ENCODE peak calls at places on chromosomes 6 and 20, in five cellular contexts. One of them, this sample, is unnamed.

GRCh38 chr6:116847234-116847633 is 18.4 kb upstream of the GPRC6A start:
- DNase-seq in AG04450: no peak
- DNase-seq in A549: peak
- DNase-seq in spleen: no peak
- DNase-seq in tibial nerve: no peak
- DNase-seq in this sample: no peak

GRCh38 chr20:48983423-48984400 is 62.2 kb downstream of the ARFGEF2 start:
- DNase-seq in spleen: no peak
- DNase-seq in A549: peak
- DNase-seq in AG04450: peak
- DNase-seq in tibial nerve: no peak
- DNase-seq in this sample: no peak

GRCh38 chr6:67676892-67677291 is 958.2 kb upstream of the ADGRB3 start:
- DNase-seq in A549: no peak
- DNase-seq in tibial nerve: no peak
- DNase-seq in spleen: no peak
- DNase-seq in AG04450: no peak
- DNase-seq in this sample: no peak

GRCh38 chr6:30740540-30740870 is 2.0 kb downstream of the FLOT1 start:
- DNase-seq in spleen: no peak
- DNase-seq in A549: no peak
- DNase-seq in tibial nerve: no peak
- DNase-seq in AG04450: no peak
- DNase-seq in this sample: no peak

GRCh38 chr6:90536516-90536915 is 50.4 kb downstream of the MAP3K7 start:
- DNase-seq in spleen: no peak
- DNase-seq in tibial nerve: no peak
- DNase-seq in AG04450: no peak
- DNase-seq in A549: no peak
- DNase-seq in this sample: no peak

GRCh38 chr6:27720607-27721580 is 191.3 kb downstream of the OR2B2 start:
- DNase-seq in tibial nerve: no peak
- DNase-seq in spleen: no peak
- DNase-seq in AG04450: no peak
- DNase-seq in A549: peak
- DNase-seq in this sample: no peak

GRCh38 chr6:71294121-71294523 is 5.5 kb downstream of the OGFRL1 start:
- DNase-seq in A549: no peak
- DNase-seq in AG04450: peak
- DNase-seq in tibial nerve: no peak
- DNase-seq in spleen: no peak
- DNase-seq in this sample: no peak

GRCh38 chr20:25750765-25751696 is 54.4 kb upstream of the ZNF337 start:
- DNase-seq in tibial nerve: peak
- DNase-seq in AG04450: no peak
- DNase-seq in A549: peak
- DNase-seq in spleen: peak
- DNase-seq in this sample: peak

GRCh38 chr6:1612902-1613301 is 3.2 kb downstream of the FOXC1 start:
- DNase-seq in A549: no peak
- DNase-seq in AG04450: no peak
- DNase-seq in spleen: no peak
- DNase-seq in tibial nerve: peak
- DNase-seq in this sample: no peak

GRCh38 chr20:57977141-57977540 is 251.3 kb downstream of the ANKRD60 start:
- DNase-seq in spleen: no peak
- DNase-seq in tibial nerve: no peak
- DNase-seq in AG04450: no peak
- DNase-seq in A549: no peak
- DNase-seq in this sample: no peak
- H3K27ac ChIP-seq in spleen: no peak
- H3K27ac ChIP-seq in tibial nerve: no peak
- H3K27ac ChIP-seq in AG04450: no peak
- H3K27ac ChIP-seq in A549: peak
- H3K27ac ChIP-seq in this sample: no peak

GRCh38 chr20:34111057-34111711 is 859 bp downstream of the EIF2S2 start:
- DNase-seq in spleen: peak
- DNase-seq in tibial nerve: no peak
- DNase-seq in AG04450: no peak
- DNase-seq in A549: no peak
- DNase-seq in this sample: no peak
- H3K27ac ChIP-seq in spleen: peak
- H3K27ac ChIP-seq in tibial nerve: peak
- H3K27ac ChIP-seq in AG04450: peak
- H3K27ac ChIP-seq in A549: peak
- H3K27ac ChIP-seq in this sample: peak

DNA sequence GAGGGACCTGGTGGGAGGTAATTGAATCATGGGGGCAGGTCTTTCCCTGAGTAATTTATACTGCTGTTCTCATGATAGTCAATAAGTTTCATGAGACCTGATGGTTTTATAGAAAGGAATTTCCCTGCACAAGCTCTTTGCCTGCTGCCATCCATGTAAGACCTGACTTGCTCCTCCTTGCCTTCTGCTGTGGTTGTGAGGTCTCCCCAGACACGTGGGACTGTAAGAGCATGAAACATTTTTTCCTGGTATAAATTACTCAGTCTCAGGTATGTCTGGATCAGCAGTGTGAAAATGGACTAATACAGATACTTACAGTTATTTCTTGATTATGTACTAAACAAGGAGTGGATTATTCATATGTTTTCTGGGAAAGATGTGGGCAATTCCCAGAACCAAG is 1.9 kb upstream of the TRIM38 start:
- DNase-seq in AG04450: no peak
- DNase-seq in spleen: no peak
- DNase-seq in A549: no peak
- DNase-seq in tibial nerve: no peak
- DNase-seq in this sample: no peak
- H3K27ac ChIP-seq in AG04450: no peak
- H3K27ac ChIP-seq in spleen: no peak
- H3K27ac ChIP-seq in A549: no peak
- H3K27ac ChIP-seq in tibial nerve: no peak
- H3K27ac ChIP-seq in this sample: no peak

DNA sequence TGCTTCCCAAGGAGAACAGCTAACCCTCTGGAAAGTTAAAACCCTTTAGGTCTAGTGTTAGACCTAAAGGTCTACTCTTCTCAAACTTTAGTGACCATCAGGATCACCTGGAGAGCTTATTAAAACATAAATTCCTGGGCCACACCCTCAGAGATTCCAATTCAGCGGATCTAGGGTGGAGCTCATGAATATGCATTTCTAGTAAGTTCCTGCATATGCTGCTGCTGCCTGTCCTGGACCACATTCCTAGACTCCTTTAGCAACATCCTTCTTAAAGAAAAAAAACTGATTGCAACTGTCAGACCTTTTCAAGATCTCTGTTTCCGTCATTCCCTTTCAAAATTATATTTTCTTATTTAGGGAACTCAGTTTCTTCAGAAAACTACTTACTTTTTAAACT is 31.2 kb downstream of the SNAP25 start:
- DNase-seq in A549: no peak
- DNase-seq in spleen: no peak
- DNase-seq in tibial nerve: no peak
- DNase-seq in AG04450: no peak
- DNase-seq in this sample: no peak
- H3K27ac ChIP-seq in A549: peak
- H3K27ac ChIP-seq in spleen: no peak
- H3K27ac ChIP-seq in tibial nerve: no peak
- H3K27ac ChIP-seq in AG04450: no peak
- H3K27ac ChIP-seq in this sample: no peak

GRCh38 chr6:11711644-11711993 is 67.0 kb downstream of the ADTRP start:
- DNase-seq in spleen: no peak
- DNase-seq in tibial nerve: no peak
- DNase-seq in AG04450: peak
- DNase-seq in A549: no peak
- DNase-seq in this sample: no peak

GRCh38 chr6:11712760-11713159 is 65.8 kb downstream of the ADTRP start:
- DNase-seq in tibial nerve: peak
- DNase-seq in A549: no peak
- DNase-seq in spleen: no peak
- DNase-seq in AG04450: no peak
- DNase-seq in this sample: no peak

GRCh38 chr6:11711994-11712698 is 66.5 kb downstream of the ADTRP start:
- DNase-seq in tibial nerve: no peak
- DNase-seq in A549: no peak
- DNase-seq in spleen: no peak
- DNase-seq in AG04450: no peak
- DNase-seq in this sample: no peak

GRCh38 chr6:11714798-11715285 is 63.8 kb downstream of the ADTRP start:
- DNase-seq in AG04450: no peak
- DNase-seq in tibial nerve: no peak
- DNase-seq in A549: no peak
- DNase-seq in spleen: no peak
- DNase-seq in this sample: no peak

GRCh38 chr6:11714116-11714797 is 64.3 kb downstream of the ADTRP start:
- DNase-seq in spleen: no peak
- DNase-seq in tibial nerve: no peak
- DNase-seq in AG04450: no peak
- DNase-seq in A549: no peak
- DNase-seq in this sample: no peak
- H3K27ac ChIP-seq in spleen: peak
- H3K27ac ChIP-seq in tibial nerve: no peak
- H3K27ac ChIP-seq in AG04450: no peak
- H3K27ac ChIP-seq in A549: no peak
- H3K27ac ChIP-seq in this sample: no peak

GRCh38 chr6:34315256-34315655 is 66.5 kb upstream of the SMIM29 start:
- DNase-seq in spleen: no peak
- DNase-seq in tibial nerve: no peak
- DNase-seq in A549: no peak
- DNase-seq in AG04450: no peak
- DNase-seq in this sample: no peak
- H3K27ac ChIP-seq in spleen: peak
- H3K27ac ChIP-seq in tibial nerve: peak
- H3K27ac ChIP-seq in A549: no peak
- H3K27ac ChIP-seq in AG04450: no peak
- H3K27ac ChIP-seq in this sample: no peak

GRCh38 chr6:44260451-44261297 is 3.3 kb upstream of the SLC35B2 start:
- DNase-seq in spleen: peak
- DNase-seq in AG04450: no peak
- DNase-seq in A549: no peak
- DNase-seq in tibial nerve: no peak
- DNase-seq in this sample: no peak
- H3K27ac ChIP-seq in spleen: peak
- H3K27ac ChIP-seq in AG04450: no peak
- H3K27ac ChIP-seq in A549: no peak
- H3K27ac ChIP-seq in tibial nerve: no peak
- H3K27ac ChIP-seq in this sample: no peak

DNA sequence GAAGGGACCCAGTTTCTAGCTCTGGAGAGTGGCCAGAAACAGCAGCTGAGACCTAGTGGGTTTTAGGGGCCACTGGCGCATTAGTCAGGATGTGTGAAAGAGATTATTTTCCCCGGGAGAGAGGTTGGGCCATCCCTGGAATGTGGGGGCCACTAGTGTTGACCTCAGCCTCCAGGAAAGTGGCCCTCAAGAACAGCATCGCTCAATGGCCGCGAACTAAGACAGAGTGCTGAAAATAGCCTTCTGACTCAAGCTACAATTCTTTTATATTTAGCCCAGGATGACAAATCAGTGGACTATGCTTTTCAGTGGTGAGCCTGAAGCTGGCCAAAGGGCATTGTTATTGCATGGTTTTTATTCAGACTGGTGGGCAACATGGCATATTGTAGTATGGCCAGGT is 210.4 kb upstream of the RNF24 start:
- DNase-seq in tibial nerve: no peak
- DNase-seq in A549: no peak
- DNase-seq in spleen: no peak
- DNase-seq in AG04450: peak
- DNase-seq in this sample: no peak
- H3K27ac ChIP-seq in tibial nerve: peak
- H3K27ac ChIP-seq in A549: peak
- H3K27ac ChIP-seq in spleen: no peak
- H3K27ac ChIP-seq in AG04450: peak
- H3K27ac ChIP-seq in this sample: no peak

GRCh38 chr20:10662151-10662550 is 11.6 kb downstream of the JAG1 start:
- DNase-seq in A549: no peak
- DNase-seq in tibial nerve: no peak
- DNase-seq in AG04450: no peak
- DNase-seq in spleen: no peak
- DNase-seq in this sample: no peak
- H3K27ac ChIP-seq in A549: peak
- H3K27ac ChIP-seq in tibial nerve: peak
- H3K27ac ChIP-seq in AG04450: no peak
- H3K27ac ChIP-seq in spleen: no peak
- H3K27ac ChIP-seq in this sample: no peak

DNA sequence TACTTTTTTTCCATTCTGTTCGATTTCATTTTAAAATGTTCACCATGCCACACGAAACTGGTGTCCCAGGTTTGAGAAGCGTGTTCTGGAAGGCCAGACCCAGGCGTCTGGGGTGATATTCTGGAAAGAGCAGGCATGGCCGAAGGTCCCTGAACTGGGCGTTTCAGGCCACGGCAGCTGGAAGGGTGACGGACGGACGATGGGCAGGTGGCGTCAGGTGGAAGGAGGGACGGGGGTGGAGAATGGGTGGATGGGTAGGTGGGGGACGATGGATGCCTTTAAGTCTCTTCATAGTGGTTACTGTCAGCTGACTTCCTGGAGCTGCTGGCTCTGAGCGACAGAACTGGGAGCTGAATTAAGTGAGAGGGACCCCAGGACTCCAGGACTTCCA is 44.6 kb downstream of the CDH4 start:
- DNase-seq in spleen: peak
- DNase-seq in AG04450: no peak
- DNase-seq in tibial nerve: no peak
- DNase-seq in A549: no peak
- DNase-seq in this sample: no peak
- H3K27ac ChIP-seq in spleen: no peak
- H3K27ac ChIP-seq in AG04450: no peak
- H3K27ac ChIP-seq in tibial nerve: no peak
- H3K27ac ChIP-seq in A549: no peak
- H3K27ac ChIP-seq in this sample: no peak